ENCODE peak calls at places on chromosomes 11 and 22, in four cellular contexts. F is fibroblast of mammary gland, Z is right atrium auricular region, M is astrocyte. X is an unnamed sample.

GRCh38 chr22:44019846-44020245 is 4.3 kb upstream of the PARVB start:
- DNase-seq in M (no peak), F (no peak), Z (no peak), X (no peak)

GRCh38 chr11:118615282-118615979 is 8.0 kb downstream of the PHLDB1 start:
- DNase-seq in M (peak), F (no peak), Z (no peak), X (no peak)

GRCh38 chr11:9732453-9732852 is 68.6 kb downstream of the SWAP70 start:
- DNase-seq in M (no peak), F (no peak), Z (no peak), X (no peak)

GRCh38 chr11:87724358-87724757 is 450.9 kb downstream of the RAB38 start:
- DNase-seq in Z (no peak), F (no peak), M (no peak), X (no peak)

GRCh38 chr11:47400813-47401279 is 7.5 kb upstream of the SLC39A13 start:
- DNase-seq in F (no peak), Z (no peak), M (no peak), X (no peak)

GRCh38 chr11:79090191-79090590 is 350.6 kb downstream of the TENM4 start:
- DNase-seq in M (no peak), F (no peak), Z (no peak), X (no peak)

GRCh38 chr11:130051077-130051476 is 18.6 kb upstream of the APLP2 start:
- DNase-seq in Z (no peak), M (no peak), F (peak), X (no peak)

GRCh38 chr22:26322179-26322905 is 106.7 kb upstream of the ASPHD2 start:
- DNase-seq in Z (no peak), M (peak), F (peak), X (no peak)

GRCh38 chr11:128018692-128019091 is 568.7 kb downstream of the ETS1 start:
- DNase-seq in M (peak), F (no peak), Z (no peak), X (no peak)

GRCh38 chr11:111561801-111562325 is 21.3 kb downstream of the LAYN start:
- DNase-seq in F (peak), Z (no peak), M (peak), X (no peak)

GRCh38 chr11:19633276-19633675 is 79.4 kb upstream of the NAV2 start:
- DNase-seq in Z (peak), M (no peak), F (peak), X (no peak)

GRCh38 chr11:68938088-68938487 is 34.4 kb downstream of the IGHMBP2 start:
- DNase-seq in F (no peak), M (no peak), Z (no peak), X (no peak)

GRCh38 chr11:78223320-78223954 is 34.7 kb downstream of the USP35 start:
- DNase-seq in F (no peak), M (no peak), Z (peak), X (no peak)

GRCh38 chr22:20079745-20080444 is at the start of gene DGCR8:
- DNase-seq in Z (peak), M (peak), F (peak), X (peak)

GRCh38 chr11:102134597-102134996 is 24.4 kb downstream of the YAP1 start:
- DNase-seq in F (no peak), Z (no peak), M (no peak), X (no peak)

GRCh38 chr22:45937960-45938359 is 39.0 kb downstream of the WNT7B start:
- DNase-seq in M (no peak), F (no peak), Z (no peak), X (no peak)

GRCh38 chr22:31241936-31242335 is 29.8 kb downstream of the LIMK2 start:
- DNase-seq in M (peak), Z (no peak), F (peak), X (no peak)

GRCh38 chr22:46187862-46188261 is 37.5 kb downstream of the PPARA start:
- DNase-seq in Z (no peak), F (no peak), M (no peak), X (no peak)

GRCh38 chr11:16976360-16976759 is 37.9 kb downstream of the PLEKHA7 start:
- DNase-seq in Z (no peak), M (no peak), F (no peak), X (no peak)

GRCh38 chr22:39471421-39472141 is 14.8 kb downstream of the MGAT3 start:
- DNase-seq in Z (no peak), F (no peak), M (peak), X (no peak)

GRCh38 chr22:46036558-46037408 is 59.8 kb upstream of the WNT7B start:
- DNase-seq in Z (no peak), F (peak), M (no peak), X (no peak)

GRCh38 chr11:95877288-95877687 is 46.6 kb downstream of the MTMR2 start:
- DNase-seq in F (peak), Z (no peak), M (peak), X (no peak)

GRCh38 chr11:121588747-121589146 is 136.0 kb upstream of the SORL1-AS1 start:
- DNase-seq in Z (no peak), M (no peak), F (no peak), X (no peak)

GRCh38 chr22:37317698-37318210 is 35.4 kb downstream of the CYTH4 start:
- DNase-seq in F (no peak), Z (no peak), M (no peak), X (no peak)

GRCh38 chr11:34492806-34493414 is 20.7 kb downstream of the ELF5 start:
- DNase-seq in Z (peak), M (peak), F (peak), X (no peak)

GRCh38 chr22:35656284-35656752 is 8.1 kb downstream of the APOL6 start:
- DNase-seq in Z (no peak), F (no peak), M (no peak), X (no peak)

GRCh38 chr22:31447337-31447736 is 42.3 kb downstream of the EIF4ENIF1 start:
- DNase-seq in M (no peak), F (no peak), Z (no peak), X (no peak)

GRCh38 chr22:23060612-23061400 is 9.5 kb upstream of the GNAZ start:
- DNase-seq in F (no peak), M (no peak), Z (peak), X (peak)

GRCh38 chr11:120336641-120337132 is 474 bp downstream of the ARHGEF12 start:
- DNase-seq in F (peak), M (no peak), Z (peak), X (peak)

GRCh38 chr11:13288375-13289029 is 10.9 kb downstream of the BMAL1 start:
- DNase-seq in M (peak), F (peak), Z (no peak), X (no peak)

GRCh38 chr11:112555491-112556364 is 295.1 kb upstream of the PLET1 start:
- DNase-seq in Z (peak), M (peak), F (peak), X (peak)

GRCh38 chr22:48889209-48889830 is 938.4 kb downstream of the BRD1 start:
- DNase-seq in Z (peak), F (no peak), M (no peak), X (peak)

GRCh38 chr11:111166655-111167054 is 78.9 kb upstream of the POU2AF2 start:
- DNase-seq in F (peak), Z (no peak), M (peak), X (no peak)

DNA sequence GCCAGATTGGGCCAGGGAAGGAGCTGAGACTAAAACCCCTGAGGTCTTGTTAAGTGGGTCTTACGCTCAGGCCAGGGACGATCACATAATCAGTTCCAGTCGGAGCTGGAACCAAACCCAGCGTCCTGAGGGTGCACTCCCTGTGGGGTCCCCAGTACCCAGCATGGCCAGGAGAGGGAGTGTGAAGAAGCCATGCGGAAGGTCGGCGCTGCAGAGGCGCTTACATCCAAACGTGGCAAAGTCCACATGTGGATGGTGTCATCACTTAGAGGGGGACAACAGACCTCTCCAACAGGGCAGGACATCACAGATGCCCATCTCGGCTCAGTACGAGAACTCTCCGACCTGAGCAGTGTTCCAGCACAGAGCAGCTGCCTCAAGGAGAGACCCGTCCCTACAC is 8.3 kb downstream of the ATP5MGL start:
- DNase-seq in Z (no peak), M (no peak), F (no peak), X (no peak)
- TF ChIP-seq CTCF in Z (peak), M (peak), F (peak), X (peak)

GRCh38 chr11:134261626-134262488 is 8.5 kb downstream of the ACAD8 start:
- DNase-seq in M (no peak), Z (no peak), F (peak), X (no peak)
- TF ChIP-seq CTCF in M (peak), Z (peak), F (peak), X (peak)

GRCh38 chr11:66887531-66887930 is 30.7 kb downstream of the LRFN4 start:
- DNase-seq in F (no peak), Z (no peak), M (no peak), X (no peak)
- TF ChIP-seq CTCF in F (no peak), Z (no peak), M (no peak), X (no peak)

GRCh38 chr11:12024314-12024926 is 16.0 kb upstream of the DKK3 start:
- DNase-seq in F (no peak), M (no peak), Z (no peak), X (no peak)
- TF ChIP-seq CTCF in F (no peak), M (no peak), Z (no peak), X (no peak)

GRCh38 chr11:2700415-2701211 is 819 bp upstream of the KCNQ1OT1 start:
- DNase-seq in F (peak), M (no peak), Z (peak), X (peak)

GRCh38 chr11:2699185-2699530 is 636 bp downstream of the KCNQ1OT1 start:
- DNase-seq in Z (no peak), M (no peak), F (no peak), X (peak)

GRCh38 chr11:2698386-2699184 is 1.2 kb downstream of the KCNQ1OT1 start:
- DNase-seq in Z (no peak), M (no peak), F (peak), X (no peak)

GRCh38 chr11:2701230-2701629 is 1.4 kb upstream of the KCNQ1OT1 start:
- DNase-seq in M (no peak), F (no peak), Z (no peak), X (peak)

GRCh38 chr11:2699531-2700414 is at the start of gene KCNQ1OT1:
- DNase-seq in F (peak), M (peak), Z (peak), X (peak)
- TF ChIP-seq CTCF in F (no peak), M (no peak), Z (no peak), X (no peak)

GRCh38 chr11:91220476-91221202 is 997.8 kb upstream of the CHORDC1 start:
- DNase-seq in M (peak), Z (no peak), F (peak), X (no peak)
- TF ChIP-seq CTCF in M (no peak), Z (no peak), F (no peak), X (peak)